ENCODE peak calls at places on chromosome 5, in nine cellular contexts. One of them, this sample, is unnamed.

GRCh38 chr5:107553063-107553676 is 117.6 kb downstream of the EFNA5 start:
- DNase-seq in brain microvascular endothelial cell: peak; percentile 72
- DNase-seq in RWPE1: no peak
- DNase-seq in neural crest cell: no peak
- DNase-seq in fibroblast of mammary gland: peak; percentile 57
- DNase-seq in A549: peak; percentile 60
- DNase-seq in GM10248: no peak
- DNase-seq in fibroblast of pulmonary artery: no peak
- DNase-seq in epithelial cell of esophagus: peak; percentile 27
- DNase-seq in this sample: peak; percentile 40

GRCh38 chr5:62460578-62460983 is 48.0 kb downstream of the IPO11 start:
- DNase-seq in A549: peak; percentile 51
- DNase-seq in epithelial cell of esophagus: peak; percentile 45
- DNase-seq in fibroblast of mammary gland: peak; percentile 70
- DNase-seq in neural crest cell: no peak
- DNase-seq in RWPE1: peak; percentile 23
- DNase-seq in brain microvascular endothelial cell: peak; percentile 25
- DNase-seq in GM10248: peak; percentile 40
- DNase-seq in fibroblast of pulmonary artery: peak; percentile 80
- DNase-seq in this sample: peak; percentile 58

GRCh38 chr5:66436721-66437120 is 159.5 kb upstream of the MAST4 start:
- DNase-seq in neural crest cell: no peak
- DNase-seq in GM10248: no peak
- DNase-seq in fibroblast of pulmonary artery: no peak
- DNase-seq in epithelial cell of esophagus: peak; percentile 37
- DNase-seq in A549: peak; percentile 34
- DNase-seq in fibroblast of mammary gland: no peak
- DNase-seq in RWPE1: peak; percentile 13
- DNase-seq in brain microvascular endothelial cell: no peak
- DNase-seq in this sample: no peak

GRCh38 chr5:165209101-165209727 is 1703.8 kb downstream of the MAT2B start:
- DNase-seq in epithelial cell of esophagus: peak; percentile 44
- DNase-seq in fibroblast of pulmonary artery: peak; percentile 52
- DNase-seq in A549: peak; percentile 29
- DNase-seq in fibroblast of mammary gland: peak; percentile 45
- DNase-seq in neural crest cell: no peak
- DNase-seq in GM10248: no peak
- DNase-seq in RWPE1: peak; percentile 34
- DNase-seq in brain microvascular endothelial cell: no peak
- DNase-seq in this sample: peak; percentile 11

GRCh38 chr5:120052916-120053828 is 410.9 kb upstream of the PRR16 start:
- DNase-seq in neural crest cell: no peak
- DNase-seq in fibroblast of pulmonary artery: no peak
- DNase-seq in A549: no peak
- DNase-seq in RWPE1: no peak
- DNase-seq in GM10248: no peak
- DNase-seq in brain microvascular endothelial cell: no peak
- DNase-seq in fibroblast of mammary gland: peak; percentile 4
- DNase-seq in epithelial cell of esophagus: no peak
- DNase-seq in this sample: no peak

GRCh38 chr5:132777209-132778069 is at the start of gene SEPTIN8:
- DNase-seq in A549: peak; percentile 36
- DNase-seq in fibroblast of pulmonary artery: peak; percentile 43
- DNase-seq in fibroblast of mammary gland: peak; percentile 43
- DNase-seq in epithelial cell of esophagus: peak; percentile 48
- DNase-seq in RWPE1: peak; percentile 86
- DNase-seq in neural crest cell: peak; percentile 47
- DNase-seq in brain microvascular endothelial cell: no peak
- DNase-seq in GM10248: peak; percentile 82
- DNase-seq in this sample: no peak

GRCh38 chr5:173420108-173420507 is 91.9 kb upstream of the STC2 start:
- DNase-seq in RWPE1: no peak
- DNase-seq in fibroblast of mammary gland: no peak
- DNase-seq in GM10248: no peak
- DNase-seq in epithelial cell of esophagus: peak; percentile 9
- DNase-seq in neural crest cell: no peak
- DNase-seq in A549: no peak
- DNase-seq in fibroblast of pulmonary artery: no peak
- DNase-seq in brain microvascular endothelial cell: no peak
- DNase-seq in this sample: no peak

GRCh38 chr5:113242481-113243348 is 192.1 kb downstream of the TSSK1B start:
- DNase-seq in fibroblast of pulmonary artery: no peak
- DNase-seq in GM10248: no peak
- DNase-seq in epithelial cell of esophagus: peak; percentile 77
- DNase-seq in RWPE1: peak; percentile 80
- DNase-seq in fibroblast of mammary gland: peak; percentile 35
- DNase-seq in A549: no peak
- DNase-seq in brain microvascular endothelial cell: no peak
- DNase-seq in neural crest cell: no peak
- DNase-seq in this sample: no peak

GRCh38 chr5:129500101-129500500 is 40.0 kb downstream of the ADAMTS19 start:
- DNase-seq in fibroblast of pulmonary artery: no peak
- DNase-seq in GM10248: no peak
- DNase-seq in RWPE1: no peak
- DNase-seq in brain microvascular endothelial cell: no peak
- DNase-seq in A549: no peak
- DNase-seq in neural crest cell: no peak
- DNase-seq in epithelial cell of esophagus: no peak
- DNase-seq in fibroblast of mammary gland: no peak
- DNase-seq in this sample: no peak

GRCh38 chr5:142360607-142361120 is 35.8 kb upstream of the SPRY4 start:
- DNase-seq in RWPE1: peak; percentile 48
- DNase-seq in brain microvascular endothelial cell: peak; percentile 75
- DNase-seq in neural crest cell: no peak
- DNase-seq in GM10248: no peak
- DNase-seq in epithelial cell of esophagus: peak; percentile 40
- DNase-seq in fibroblast of mammary gland: peak; percentile 80
- DNase-seq in A549: peak; percentile 59
- DNase-seq in fibroblast of pulmonary artery: peak; percentile 72
- DNase-seq in this sample: peak; percentile 68

GRCh38 chr5:91018185-91018584 is 364.9 kb downstream of the ARRDC3 start:
- DNase-seq in A549: no peak
- DNase-seq in RWPE1: no peak
- DNase-seq in brain microvascular endothelial cell: no peak
- DNase-seq in epithelial cell of esophagus: no peak
- DNase-seq in fibroblast of mammary gland: peak; percentile 31
- DNase-seq in fibroblast of pulmonary artery: no peak
- DNase-seq in neural crest cell: no peak
- DNase-seq in GM10248: no peak
- DNase-seq in this sample: no peak

GRCh38 chr5:122532035-122532434 is 220.0 kb downstream of the SNCAIP start:
- DNase-seq in fibroblast of pulmonary artery: no peak
- DNase-seq in epithelial cell of esophagus: no peak
- DNase-seq in fibroblast of mammary gland: no peak
- DNase-seq in brain microvascular endothelial cell: no peak
- DNase-seq in RWPE1: no peak
- DNase-seq in A549: no peak
- DNase-seq in neural crest cell: no peak
- DNase-seq in GM10248: no peak
- DNase-seq in this sample: no peak

GRCh38 chr5:172437445-172438303 is 16.7 kb downstream of the SH3PXD2B start:
- DNase-seq in fibroblast of pulmonary artery: peak; percentile 97
- DNase-seq in neural crest cell: no peak
- DNase-seq in fibroblast of mammary gland: peak; percentile 96
- DNase-seq in RWPE1: peak; percentile 83
- DNase-seq in brain microvascular endothelial cell: peak; percentile 93
- DNase-seq in GM10248: no peak
- DNase-seq in epithelial cell of esophagus: peak; percentile 84
- DNase-seq in A549: peak; percentile 49
- DNase-seq in this sample: peak; percentile 58

GRCh38 chr5:157464518-157465171 is 4.6 kb downstream of the NIPAL4 start:
- DNase-seq in GM10248: peak; percentile 57
- DNase-seq in neural crest cell: no peak
- DNase-seq in fibroblast of pulmonary artery: peak; percentile 88
- DNase-seq in brain microvascular endothelial cell: peak; percentile 85
- DNase-seq in epithelial cell of esophagus: peak; percentile 98
- DNase-seq in RWPE1: peak; percentile 98
- DNase-seq in A549: peak; percentile 80
- DNase-seq in fibroblast of mammary gland: peak; percentile 95
- DNase-seq in this sample: peak; percentile 86

DNA sequence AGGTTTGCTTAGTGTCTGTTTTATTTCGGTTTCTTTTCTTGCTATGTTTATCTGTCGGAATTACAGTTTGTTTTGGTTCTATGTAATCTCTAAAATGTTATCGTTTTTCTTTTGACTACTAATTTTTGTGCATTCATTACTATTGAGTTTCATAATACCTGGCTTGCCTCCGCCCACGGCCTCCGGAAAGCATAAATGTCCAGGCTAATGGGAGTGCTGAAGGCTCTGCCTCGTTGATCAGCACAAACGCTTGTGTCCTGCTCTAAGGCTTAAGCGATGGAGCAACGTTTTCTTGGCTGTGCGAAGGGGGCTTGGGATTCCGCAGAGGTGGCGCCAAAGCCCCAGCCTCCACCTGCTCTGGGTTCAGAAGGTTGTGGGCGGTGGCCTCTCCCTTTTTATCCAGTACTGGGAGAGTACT is 19.8 kb downstream of the ANXA2R start:
- DNase-seq in neural crest cell: no peak
- DNase-seq in fibroblast of pulmonary artery: no peak
- DNase-seq in RWPE1: no peak
- DNase-seq in A549: no peak
- DNase-seq in brain microvascular endothelial cell: no peak
- DNase-seq in fibroblast of mammary gland: peak; percentile 26
- DNase-seq in GM10248: no peak
- DNase-seq in epithelial cell of esophagus: no peak
- DNase-seq in this sample: no peak
- TF ChIP-seq CTCF in neural crest cell: no peak
- TF ChIP-seq CTCF in fibroblast of pulmonary artery: no peak
- TF ChIP-seq CTCF in RWPE1: no peak
- TF ChIP-seq CTCF in A549: no peak
- TF ChIP-seq CTCF in brain microvascular endothelial cell: no peak
- TF ChIP-seq CTCF in fibroblast of mammary gland: no peak
- TF ChIP-seq CTCF in GM10248: no peak
- TF ChIP-seq CTCF in epithelial cell of esophagus: no peak
- TF ChIP-seq CTCF in this sample: no peak

DNA sequence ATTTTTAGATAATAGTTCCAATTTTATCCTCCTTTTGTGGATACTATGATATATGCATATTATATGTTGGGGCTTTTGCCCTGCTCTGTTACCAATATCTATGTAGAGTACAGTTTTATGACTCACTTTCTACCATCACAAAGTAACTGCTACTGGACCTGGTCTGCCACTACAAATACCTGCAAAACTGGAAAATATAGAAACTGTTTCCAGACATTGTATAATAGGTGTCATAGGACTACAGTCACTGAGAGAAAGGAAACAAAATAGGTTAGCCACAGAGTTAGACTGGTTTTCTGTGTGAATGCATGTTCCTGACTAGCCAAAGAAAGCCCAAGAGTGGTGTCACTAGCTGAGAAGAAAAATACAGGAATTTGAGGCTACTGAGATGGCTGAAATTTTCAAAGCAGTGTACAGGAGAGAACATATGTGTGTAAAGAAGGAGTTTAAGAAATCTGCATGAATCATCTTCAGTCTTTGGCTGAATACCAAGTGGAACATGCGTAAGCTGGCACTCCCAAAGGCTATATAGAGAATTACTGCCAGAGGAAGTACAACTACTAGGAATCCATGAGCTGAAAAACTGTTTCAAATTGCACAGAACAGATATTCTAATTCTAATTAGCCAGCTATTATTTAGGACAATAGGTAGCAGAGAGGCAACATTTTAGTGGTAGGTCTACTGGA is 29.0 kb upstream of the FAM174A start:
- DNase-seq in fibroblast of pulmonary artery: peak; percentile 92
- DNase-seq in fibroblast of mammary gland: peak; percentile 96
- DNase-seq in neural crest cell: no peak
- DNase-seq in A549: peak; percentile 54
- DNase-seq in epithelial cell of esophagus: peak; percentile 93
- DNase-seq in GM10248: no peak
- DNase-seq in RWPE1: peak; percentile 77
- DNase-seq in brain microvascular endothelial cell: peak; percentile 63
- DNase-seq in this sample: peak; percentile 41
- TF ChIP-seq CTCF in fibroblast of pulmonary artery: peak; percentile 25
- TF ChIP-seq CTCF in fibroblast of mammary gland: peak; percentile 25
- TF ChIP-seq CTCF in neural crest cell: no peak
- TF ChIP-seq CTCF in A549: no peak
- TF ChIP-seq CTCF in epithelial cell of esophagus: peak; percentile 46
- TF ChIP-seq CTCF in GM10248: no peak
- TF ChIP-seq CTCF in RWPE1: peak; percentile 52
- TF ChIP-seq CTCF in brain microvascular endothelial cell: peak; percentile 35
- TF ChIP-seq CTCF in this sample: no peak

DNA sequence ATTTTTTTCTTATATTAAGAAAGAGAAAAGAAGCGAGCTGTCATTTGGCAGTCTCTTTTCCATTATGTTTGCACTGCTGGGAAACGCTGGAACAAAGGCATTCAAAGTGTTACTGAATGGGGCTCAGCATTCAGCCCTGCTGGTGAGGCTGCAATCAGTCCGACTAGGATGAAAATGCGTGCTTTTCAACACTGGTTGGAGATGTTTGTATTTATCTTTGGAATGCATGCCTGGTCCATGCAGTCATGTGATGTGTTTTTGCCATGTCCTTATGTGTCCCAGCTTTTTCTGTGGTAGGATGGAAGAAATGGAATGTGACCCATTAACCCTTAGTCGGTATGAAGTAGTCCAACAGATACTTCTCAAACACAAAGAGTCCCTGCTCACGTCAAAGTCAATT is 603.0 kb upstream of the ZNF608 start:
- DNase-seq in neural crest cell: no peak
- DNase-seq in GM10248: no peak
- DNase-seq in RWPE1: no peak
- DNase-seq in epithelial cell of esophagus: no peak
- DNase-seq in brain microvascular endothelial cell: peak; percentile 24
- DNase-seq in A549: no peak
- DNase-seq in fibroblast of mammary gland: peak; percentile 51
- DNase-seq in fibroblast of pulmonary artery: peak; percentile 48
- DNase-seq in this sample: no peak
- TF ChIP-seq CTCF in neural crest cell: no peak
- TF ChIP-seq CTCF in GM10248: no peak
- TF ChIP-seq CTCF in RWPE1: no peak
- TF ChIP-seq CTCF in epithelial cell of esophagus: no peak
- TF ChIP-seq CTCF in brain microvascular endothelial cell: peak; percentile 28
- TF ChIP-seq CTCF in A549: no peak
- TF ChIP-seq CTCF in fibroblast of mammary gland: no peak
- TF ChIP-seq CTCF in fibroblast of pulmonary artery: peak; percentile 15
- TF ChIP-seq CTCF in this sample: no peak

DNA sequence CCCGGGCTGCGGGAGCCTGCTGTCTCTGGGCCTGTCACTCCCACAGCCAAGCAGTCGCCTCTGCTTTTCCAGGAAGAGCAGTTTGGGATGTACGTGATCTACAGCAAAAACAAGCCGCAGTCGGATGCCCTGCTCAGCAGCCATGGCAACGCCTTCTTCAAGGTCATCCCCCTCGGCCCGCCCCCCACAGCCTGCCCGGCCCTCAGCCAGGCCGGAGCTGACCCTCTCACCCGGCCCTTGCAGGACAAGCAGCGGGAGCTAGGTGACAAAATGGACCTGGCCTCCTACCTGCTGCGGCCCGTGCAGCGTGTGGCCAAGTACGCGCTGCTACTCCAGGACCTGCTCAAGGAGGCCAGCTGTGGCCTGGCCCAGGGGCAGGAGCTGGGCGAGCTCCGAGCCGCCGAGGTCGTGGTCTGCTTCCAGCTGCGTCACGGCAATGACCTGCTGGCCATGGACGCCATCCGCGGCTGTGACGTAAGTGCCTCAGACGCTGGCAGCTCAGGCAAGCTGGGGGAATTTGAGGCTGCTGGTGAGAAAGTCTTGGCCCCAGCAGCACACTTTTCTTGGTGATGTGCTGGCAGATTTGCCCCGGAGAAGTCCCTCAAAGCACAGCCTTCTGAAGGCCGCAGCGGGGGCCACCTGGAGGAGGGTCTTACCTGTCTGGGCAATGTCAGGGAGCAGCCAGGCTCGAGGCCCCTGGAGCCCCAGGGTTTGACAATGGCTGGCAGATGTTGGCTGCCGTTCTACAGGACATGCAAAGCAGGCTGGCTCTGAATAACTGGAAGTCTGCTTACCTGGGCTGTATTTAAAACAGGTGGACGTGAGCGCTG is 20.1 kb upstream of the LRRC14B start:
- DNase-seq in RWPE1: no peak
- DNase-seq in fibroblast of pulmonary artery: no peak
- DNase-seq in neural crest cell: no peak
- DNase-seq in epithelial cell of esophagus: no peak
- DNase-seq in GM10248: no peak
- DNase-seq in fibroblast of mammary gland: no peak
- DNase-seq in brain microvascular endothelial cell: no peak
- DNase-seq in A549: no peak
- DNase-seq in this sample: no peak
- TF ChIP-seq CTCF in RWPE1: no peak
- TF ChIP-seq CTCF in fibroblast of pulmonary artery: no peak
- TF ChIP-seq CTCF in neural crest cell: no peak
- TF ChIP-seq CTCF in epithelial cell of esophagus: no peak
- TF ChIP-seq CTCF in GM10248: no peak
- TF ChIP-seq CTCF in fibroblast of mammary gland: no peak
- TF ChIP-seq CTCF in brain microvascular endothelial cell: no peak
- TF ChIP-seq CTCF in A549: no peak
- TF ChIP-seq CTCF in this sample: no peak

This sample was measured in HFFc6.